ENCODE peak calls at places on chromosomes 13 and 19, in eight cellular contexts. F, B, E, Y, A, Z, D and Q are unnamed samples.

GRCh38 chr13:24627864-24628418 is 52.3 kb upstream of the ATP12A start:
- DNase-seq in F (no peak), B (no peak), E (no peak), Y (no peak), A (no peak), Z (peak; percentile 53), D (no peak), Q (no peak)

GRCh38 chr19:32464279-32464678 is 58.7 kb downstream of the DPY19L3 start:
- DNase-seq in F (no peak), B (no peak), E (no peak), Y (no peak), A (no peak), Z (no peak), D (peak; percentile 10), Q (no peak)

GRCh38 chr19:12828494-12828893 is 5.9 kb downstream of the RTBDN start:
- DNase-seq in F (no peak), B (peak; percentile 32), E (no peak), Y (peak; percentile 60), A (no peak), Z (peak; percentile 56), D (no peak), Q (no peak)

GRCh38 chr13:27001705-27002104 is 169.9 kb downstream of the USP12 start:
- DNase-seq in F (no peak), B (no peak), E (no peak), Y (peak; percentile 36), A (no peak), Z (no peak), D (no peak), Q (no peak)

GRCh38 chr13:113080361-113080831 is 25.2 kb upstream of the F7 start:
- DNase-seq in F (no peak), B (no peak), E (no peak), Y (no peak), A (no peak), Z (no peak), D (no peak), Q (no peak)

GRCh38 chr13:110799246-110800236 is 86.0 kb downstream of the ING1 start:
- DNase-seq in F (peak; percentile 64), B (no peak), E (no peak), Y (no peak), A (no peak), Z (no peak), D (peak; percentile 95), Q (no peak)

GRCh38 chr19:16384688-16385087 is 60.1 kb downstream of the KLF2 start:
- DNase-seq in F (no peak), B (peak; percentile 3), E (no peak), Y (no peak), A (no peak), Z (no peak), D (no peak), Q (no peak)

GRCh38 chr13:71729441-71729840 is 137.6 kb downstream of the DACH1 start:
- DNase-seq in F (no peak), B (no peak), E (no peak), Y (no peak), A (no peak), Z (no peak), D (no peak), Q (no peak)

GRCh38 chr13:97753942-97754670 is 199.4 kb upstream of the IPO5 start:
- DNase-seq in F (no peak), B (no peak), E (no peak), Y (no peak), A (no peak), Z (peak; percentile 5), D (no peak), Q (no peak)

GRCh38 chr13:90300015-90300414 is 1047.5 kb upstream of the MIR17HG start:
- DNase-seq in F (no peak), B (no peak), E (no peak), Y (no peak), A (no peak), Z (no peak), D (no peak), Q (no peak)

GRCh38 chr19:42254083-42254849 is 662 bp downstream of the ERF start:
- DNase-seq in F (no peak), B (peak; percentile 82), E (peak; percentile 74), Y (no peak), A (peak; percentile 92), Z (peak; percentile 80), D (peak; percentile 32), Q (no peak)

GRCh38 chr13:102798653-102799543 is at the start of the genes BIVM and POGLUT2:
- DNase-seq in F (peak; percentile 61), B (peak; percentile 89), E (no peak), Y (peak; percentile 47), A (peak; percentile 87), Z (peak; percentile 95), D (peak; percentile 91), Q (peak; percentile 100)

GRCh38 chr19:35345671-35346111 is 2.0 kb upstream of the FFAR1 start:
- DNase-seq in F (no peak), B (no peak), E (no peak), Y (no peak), A (no peak), Z (no peak), D (no peak), Q (no peak)

GRCh38 chr19:55305983-55306562 is 19.1 kb downstream of the TMEM150B start:
- DNase-seq in F (no peak), B (no peak), E (no peak), Y (no peak), A (no peak), Z (no peak), D (no peak), Q (no peak)

GRCh38 chr13:51681037-51681678 is 96.9 kb downstream of the WDFY2 start:
- DNase-seq in F (peak; percentile 54), B (no peak), E (no peak), Y (no peak), A (no peak), Z (no peak), D (peak; percentile 88), Q (no peak)

GRCh38 chr13:52127783-52128702 is 830 bp downstream of the NEK5 start:
- DNase-seq in F (peak; percentile 11), B (peak; percentile 65), E (peak; percentile 53), Y (peak; percentile 18), A (peak; percentile 60), Z (peak; percentile 78), D (peak; percentile 53), Q (peak; percentile 25)

GRCh38 chr13:40315416-40316064 is 350.9 kb downstream of the FOXO1 start:
- DNase-seq in F (no peak), B (peak; percentile 61), E (peak; percentile 63), Y (no peak), A (no peak), Z (peak; percentile 20), D (no peak), Q (peak; percentile 6)

GRCh38 chr19:55105237-55105636 is 12.2 kb downstream of the PPP1R12C start:
- DNase-seq in F (no peak), B (no peak), E (no peak), Y (no peak), A (no peak), Z (no peak), D (no peak), Q (no peak)

GRCh38 chr19:54435551-54436016 is 13.4 kb upstream of the LENG8 start:
- DNase-seq in F (no peak), B (no peak), E (no peak), Y (no peak), A (no peak), Z (no peak), D (no peak), Q (no peak)

GRCh38 chr13:99617474-99618255 is 116.4 kb downstream of the TM9SF2 start:
- DNase-seq in F (no peak), B (peak; percentile 42), E (no peak), Y (no peak), A (peak; percentile 40), Z (peak; percentile 67), D (peak; percentile 38), Q (peak; percentile 65)

GRCh38 chr19:609001-609340 is 19.3 kb downstream of the HCN2 start:
- DNase-seq in F (no peak), B (no peak), E (no peak), Y (no peak), A (no peak), Z (no peak), D (no peak), Q (peak; percentile 83)

GRCh38 chr19:1243768-1244692 is 2.5 kb downstream of the ATP5F1D start:
- DNase-seq in F (no peak), B (peak; percentile 88), E (peak; percentile 71), Y (peak; percentile 51), A (peak; percentile 79), Z (peak; percentile 87), D (peak; percentile 77), Q (peak; percentile 91)

GRCh38 chr19:18164072-18164471 is 9.5 kb upstream of the IFI30 start:
- DNase-seq in F (no peak), B (no peak), E (no peak), Y (no peak), A (no peak), Z (no peak), D (no peak), Q (no peak)

GRCh38 chr13:48405865-48406264 is 7.0 kb downstream of the LPAR6 start:
- DNase-seq in F (no peak), B (no peak), E (no peak), Y (no peak), A (no peak), Z (no peak), D (peak; percentile 36), Q (no peak)

GRCh38 chr13:40986328-40986856 is 32.7 kb downstream of the ELF1 start:
- DNase-seq in F (no peak), B (no peak), E (no peak), Y (peak; percentile 67), A (no peak), Z (no peak), D (peak; percentile 76), Q (no peak)

GRCh38 chr19:49552749-49553148 is 24.9 kb downstream of the RCN3 start:
- DNase-seq in F (no peak), B (peak; percentile 64), E (peak; percentile 68), Y (no peak), A (no peak), Z (no peak), D (no peak), Q (no peak)

GRCh38 chr19:51097166-51097736 is 11.0 kb downstream of the CTU1 start:
- DNase-seq in F (peak; percentile 7), B (peak; percentile 66), E (no peak), Y (peak; percentile 40), A (peak; percentile 73), Z (peak; percentile 53), D (peak; percentile 62), Q (peak; percentile 72)

GRCh38 chr19:29810504-29810871 is 1.3 kb upstream of the CCNE1 start:
- DNase-seq in F (no peak), B (no peak), E (no peak), Y (peak; percentile 13), A (no peak), Z (no peak), D (peak; percentile 33), Q (no peak)

GRCh38 chr19:49676136-49676689 is 858 bp upstream of the PRMT1 start:
- DNase-seq in F (no peak), B (peak; percentile 77), E (no peak), Y (peak; percentile 95), A (peak; percentile 91), Z (peak; percentile 96), D (peak; percentile 95), Q (peak; percentile 75)

GRCh38 chr19:30428856-30429255 is 56.7 kb downstream of the ZNF536 start:
- DNase-seq in F (no peak), B (no peak), E (no peak), Y (no peak), A (no peak), Z (no peak), D (no peak), Q (no peak)

GRCh38 chr19:10286803-10287737 is at the start of gene ICAM4:
- DNase-seq in F (no peak), B (peak; percentile 53), E (no peak), Y (no peak), A (no peak), Z (peak; percentile 53), D (peak; percentile 29), Q (no peak)

GRCh38 chr13:78595458-78595818 is 7.9 kb downstream of the POU4F1 start:
- DNase-seq in F (no peak), B (no peak), E (no peak), Y (no peak), A (no peak), Z (peak; percentile 56), D (no peak), Q (no peak)

GRCh38 chr19:43704002-43704705 is 11.7 kb upstream of the IRGC start:
- DNase-seq in F (no peak), B (no peak), E (no peak), Y (no peak), A (no peak), Z (no peak), D (no peak), Q (no peak)

GRCh38 chr19:42295831-42296525 is 6.0 kb upstream of the PRR19 start:
- DNase-seq in F (no peak), B (peak; percentile 91), E (peak; percentile 70), Y (peak; percentile 67), A (peak; percentile 93), Z (peak; percentile 89), D (peak; percentile 41), Q (peak; percentile 81)